ENCODE peak calls at places on chromosome 1, in nine cellular contexts. M is tibial nerve; T is brain microvascular endothelial cell; J is uterus; C is epithelial cell of proximal tubule; R is spleen; Y is Panc1; S is CD8-positive, alpha-beta memory T cell; D is neural progenitor cell. O is an unnamed sample.

GRCh38 chr1:235397733-235398132 is 30.5 kb downstream of the TBCE start:
- DNase-seq in M (no peak), T (peak), J (no peak), C (no peak), R (no peak), Y (no peak), S (no peak), D (no peak), O (no peak)

GRCh38 chr1:58896211-58897183 is 112.7 kb upstream of the JUN start:
- DNase-seq in M (no peak), T (no peak), J (peak), C (no peak), R (peak), Y (no peak), S (no peak), D (peak), O (peak)

GRCh38 chr1:25804964-25805862 is 5.2 kb downstream of the SELENON start:
- DNase-seq in M (no peak), T (no peak), J (no peak), C (no peak), R (peak), Y (no peak), S (peak), D (no peak), O (no peak)

GRCh38 chr1:159712080-159712479 is 2.3 kb downstream of the CRP start:
- DNase-seq in M (no peak), T (no peak), J (no peak), C (no peak), R (no peak), Y (no peak), S (no peak), D (no peak), O (no peak)

GRCh38 chr1:18932387-18932786 is 24.1 kb downstream of the IFFO2 start:
- DNase-seq in M (no peak), T (no peak), J (no peak), C (no peak), R (no peak), Y (no peak), S (no peak), D (no peak), O (no peak)

GRCh38 chr1:31699341-31699891 is 4.4 kb downstream of the COL16A1 start:
- DNase-seq in M (no peak), T (no peak), J (no peak), C (no peak), R (peak), Y (no peak), S (peak), D (no peak), O (no peak)

GRCh38 chr1:56336972-56337371 is 242.4 kb downstream of the PLPP3 start:
- DNase-seq in M (no peak), T (no peak), J (no peak), C (no peak), R (no peak), Y (no peak), S (no peak), D (no peak), O (no peak)

GRCh38 chr1:99507906-99508732 is 137.8 kb upstream of the PALMD start:
- DNase-seq in M (no peak), T (no peak), J (no peak), C (no peak), R (peak), Y (no peak), S (peak), D (no peak), O (no peak)

GRCh38 chr1:19643113-19643512 is 998 bp upstream of the NBL1 start:
- DNase-seq in M (no peak), T (peak), J (no peak), C (no peak), R (no peak), Y (no peak), S (no peak), D (no peak), O (no peak)

GRCh38 chr1:54581621-54582035 is 33.6 kb downstream of the ACOT11 start:
- DNase-seq in M (peak), T (peak), J (peak), C (peak), R (no peak), Y (no peak), S (no peak), D (no peak), O (no peak)

GRCh38 chr1:29380532-29380931 is 144.2 kb downstream of the PTPRU start:
- DNase-seq in M (no peak), T (no peak), J (no peak), C (no peak), R (no peak), Y (no peak), S (no peak), D (no peak), O (no peak)

GRCh38 chr1:150560011-150560438 is 10.8 kb downstream of the ADAMTSL4 start:
- DNase-seq in M (peak), T (no peak), J (peak), C (no peak), R (peak), Y (no peak), S (peak), D (peak), O (peak)

GRCh38 chr1:42931108-42931539 is 27.5 kb downstream of the SLC2A1 start:
- DNase-seq in M (no peak), T (no peak), J (no peak), C (no peak), R (peak), Y (no peak), S (peak), D (peak), O (peak)

GRCh38 chr1:149926296-149926695 is 1.3 kb downstream of the SF3B4 start:
- DNase-seq in M (no peak), T (no peak), J (no peak), C (no peak), R (no peak), Y (no peak), S (peak), D (no peak), O (no peak)

DNA sequence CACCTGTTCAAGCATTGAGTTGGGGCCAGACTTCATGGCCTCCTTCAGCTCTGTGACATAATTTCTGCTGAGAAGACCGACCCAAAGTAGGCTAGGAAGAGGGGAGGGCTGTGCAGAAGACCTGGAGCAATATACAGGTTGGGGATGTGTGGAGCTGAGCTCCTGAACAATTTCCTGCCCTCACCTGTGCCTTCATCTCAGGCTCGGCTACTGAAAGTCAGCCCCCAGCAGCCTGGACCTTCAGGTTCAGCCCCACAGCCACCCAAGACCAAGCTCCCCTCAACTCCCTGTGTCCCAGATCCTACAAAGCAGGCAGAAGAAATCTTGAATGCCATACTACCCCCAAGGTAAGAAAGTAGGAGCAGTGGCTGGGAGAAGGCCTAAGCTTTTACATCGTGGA is 662 bp downstream of the DNALI1 start:
- DNase-seq in M (no peak), T (no peak), J (no peak), C (no peak), R (no peak), Y (no peak), S (no peak), D (no peak), O (no peak)
- H3K4me3 ChIP-seq in M (peak), T (peak), J (peak), C (peak), R (peak), Y (no peak), S (no peak), D (peak), O (no peak)

DNA sequence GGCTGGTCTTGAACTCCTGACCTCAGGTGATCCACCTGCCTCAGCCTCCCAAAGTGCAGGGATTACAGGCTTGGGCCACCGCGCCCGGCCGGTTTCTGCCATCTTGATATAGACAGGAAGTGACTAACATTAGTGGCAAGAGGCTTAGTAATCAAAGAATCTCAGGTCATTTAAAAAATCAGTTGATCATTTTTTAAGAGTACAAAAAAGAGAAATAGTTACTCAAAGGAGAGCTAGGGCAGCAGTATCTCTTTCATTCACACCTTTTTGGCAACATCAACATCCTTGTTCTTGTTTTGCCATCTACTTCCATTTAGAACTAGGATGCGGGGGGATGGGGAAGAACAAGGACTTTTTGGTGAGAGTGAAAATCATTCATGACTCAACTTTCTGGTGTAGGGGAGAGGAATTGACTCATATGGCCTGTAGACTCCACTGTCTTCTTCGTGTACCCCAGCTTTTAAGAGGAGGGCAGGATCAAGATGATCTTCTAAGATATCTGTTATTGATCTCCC is 8.8 kb downstream of the FCRLB start:
- DNase-seq in M (no peak), T (peak), J (no peak), C (no peak), R (no peak), Y (no peak), S (no peak), D (no peak), O (no peak)
- H3K4me3 ChIP-seq in M (no peak), T (no peak), J (no peak), C (no peak), R (no peak), Y (no peak), S (no peak), D (no peak), O (no peak)

GRCh38 chr1:27101696-27102095 is 53.2 kb downstream of the SLC9A1 start:
- DNase-seq in M (no peak), T (no peak), J (no peak), C (no peak), R (no peak), Y (no peak), S (no peak), D (no peak), O (no peak)

GRCh38 chr1:27102707-27103468 is 52.0 kb downstream of the SLC9A1 start:
- DNase-seq in M (peak), T (peak), J (peak), C (no peak), R (peak), Y (no peak), S (peak), D (peak), O (peak)

GRCh38 chr1:27105018-27105417 is 49.9 kb downstream of the SLC9A1 start:
- DNase-seq in M (no peak), T (no peak), J (no peak), C (no peak), R (no peak), Y (no peak), S (no peak), D (no peak), O (no peak)

GRCh38 chr1:27102134-27102706 is 52.7 kb downstream of the SLC9A1 start:
- DNase-seq in M (no peak), T (no peak), J (no peak), C (no peak), R (no peak), Y (no peak), S (no peak), D (no peak), O (no peak)

DNA sequence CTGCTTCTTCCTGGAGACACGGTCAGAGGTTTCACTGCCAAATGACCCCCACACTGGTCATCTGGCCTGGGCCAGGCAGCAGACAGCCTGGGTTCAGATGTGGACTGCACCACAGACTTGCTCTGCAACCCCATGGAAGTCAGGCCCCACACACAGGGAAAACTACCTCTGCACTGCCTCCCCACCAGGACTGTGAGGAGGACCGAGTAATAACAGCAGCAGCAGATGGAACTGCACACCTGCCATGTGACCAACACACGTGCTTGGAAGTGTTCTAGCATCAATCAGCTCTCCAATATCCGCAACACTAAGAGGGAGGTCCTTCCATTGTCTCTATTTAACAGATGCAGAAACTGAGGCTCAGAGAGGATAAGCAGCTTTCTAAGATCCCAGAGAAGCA is 51.4 kb downstream of the SLC9A1 start:
- DNase-seq in M (no peak), T (no peak), J (no peak), C (no peak), R (no peak), Y (no peak), S (no peak), D (no peak), O (no peak)
- H3K4me3 ChIP-seq in M (no peak), T (no peak), J (no peak), C (no peak), R (no peak), Y (no peak), S (no peak), D (no peak), O (no peak)

GRCh38 chr1:186984959-186985358 is 156.2 kb downstream of the PLA2G4A start:
- DNase-seq in M (no peak), T (no peak), J (no peak), C (no peak), R (no peak), Y (no peak), S (no peak), D (no peak), O (no peak)

GRCh38 chr1:186982116-186982515 is 153.4 kb downstream of the PLA2G4A start:
- DNase-seq in M (no peak), T (no peak), J (no peak), C (no peak), R (no peak), Y (no peak), S (no peak), D (no peak), O (no peak)

GRCh38 chr1:186985889-186986491 is 157.2 kb downstream of the PLA2G4A start:
- DNase-seq in M (peak), T (peak), J (no peak), C (no peak), R (no peak), Y (peak), S (no peak), D (peak), O (no peak)

GRCh38 chr1:186980400-186980799 is 151.7 kb downstream of the PLA2G4A start:
- DNase-seq in M (no peak), T (no peak), J (no peak), C (no peak), R (no peak), Y (no peak), S (no peak), D (no peak), O (no peak)

GRCh38 chr1:186983327-186983726 is 154.6 kb downstream of the PLA2G4A start:
- DNase-seq in M (no peak), T (peak), J (peak), C (no peak), R (no peak), Y (no peak), S (no peak), D (no peak), O (no peak)
- H3K4me3 ChIP-seq in M (no peak), T (no peak), J (no peak), C (no peak), R (no peak), Y (no peak), S (no peak), D (no peak), O (no peak)

GRCh38 chr1:8023287-8023994 is 2.7 kb downstream of the ERRFI1 start:
- DNase-seq in M (no peak), T (no peak), J (no peak), C (no peak), R (no peak), Y (no peak), S (no peak), D (no peak), O (no peak)

GRCh38 chr1:8023995-8024313 is 2.2 kb downstream of the ERRFI1 start:
- DNase-seq in M (no peak), T (no peak), J (no peak), C (no peak), R (no peak), Y (no peak), S (no peak), D (peak), O (no peak)

GRCh38 chr1:8024329-8024728 is 1.8 kb downstream of the ERRFI1 start:
- DNase-seq in M (no peak), T (no peak), J (no peak), C (no peak), R (no peak), Y (no peak), S (no peak), D (no peak), O (no peak)

GRCh38 chr1:8021676-8022266 is 4.3 kb downstream of the ERRFI1 start:
- DNase-seq in M (no peak), T (no peak), J (no peak), C (no peak), R (no peak), Y (no peak), S (no peak), D (no peak), O (no peak)

GRCh38 chr1:8022395-8023286 is 3.5 kb downstream of the ERRFI1 start:
- DNase-seq in M (no peak), T (no peak), J (no peak), C (no peak), R (no peak), Y (no peak), S (no peak), D (no peak), O (no peak)
- H3K4me3 ChIP-seq in M (no peak), T (peak), J (peak), C (peak), R (no peak), Y (peak), S (no peak), D (peak), O (no peak)

GRCh38 chr1:35507947-35508346 is 49.3 kb downstream of the KIAA0319L start:
- DNase-seq in M (no peak), T (no peak), J (no peak), C (no peak), R (no peak), Y (no peak), S (no peak), D (no peak), O (no peak)
- H3K4me3 ChIP-seq in M (no peak), T (no peak), J (no peak), C (no peak), R (no peak), Y (no peak), S (no peak), D (no peak), O (no peak)

GRCh38 chr1:21507511-21508270 is 1.5 kb upstream of the ALPL start:
- DNase-seq in M (no peak), T (no peak), J (no peak), C (no peak), R (no peak), Y (no peak), S (no peak), D (no peak), O (no peak)

GRCh38 chr1:21510113-21510493 is 880 bp downstream of the ALPL start:
- DNase-seq in M (no peak), T (no peak), J (no peak), C (no peak), R (no peak), Y (no peak), S (no peak), D (peak), O (no peak)

GRCh38 chr1:21506804-21507203 is 2.4 kb upstream of the ALPL start:
- DNase-seq in M (no peak), T (no peak), J (no peak), C (no peak), R (no peak), Y (no peak), S (no peak), D (no peak), O (no peak)

GRCh38 chr1:21509351-21510112 is at the start of gene ALPL:
- DNase-seq in M (no peak), T (no peak), J (no peak), C (no peak), R (peak), Y (no peak), S (no peak), D (peak), O (no peak)

DNA sequence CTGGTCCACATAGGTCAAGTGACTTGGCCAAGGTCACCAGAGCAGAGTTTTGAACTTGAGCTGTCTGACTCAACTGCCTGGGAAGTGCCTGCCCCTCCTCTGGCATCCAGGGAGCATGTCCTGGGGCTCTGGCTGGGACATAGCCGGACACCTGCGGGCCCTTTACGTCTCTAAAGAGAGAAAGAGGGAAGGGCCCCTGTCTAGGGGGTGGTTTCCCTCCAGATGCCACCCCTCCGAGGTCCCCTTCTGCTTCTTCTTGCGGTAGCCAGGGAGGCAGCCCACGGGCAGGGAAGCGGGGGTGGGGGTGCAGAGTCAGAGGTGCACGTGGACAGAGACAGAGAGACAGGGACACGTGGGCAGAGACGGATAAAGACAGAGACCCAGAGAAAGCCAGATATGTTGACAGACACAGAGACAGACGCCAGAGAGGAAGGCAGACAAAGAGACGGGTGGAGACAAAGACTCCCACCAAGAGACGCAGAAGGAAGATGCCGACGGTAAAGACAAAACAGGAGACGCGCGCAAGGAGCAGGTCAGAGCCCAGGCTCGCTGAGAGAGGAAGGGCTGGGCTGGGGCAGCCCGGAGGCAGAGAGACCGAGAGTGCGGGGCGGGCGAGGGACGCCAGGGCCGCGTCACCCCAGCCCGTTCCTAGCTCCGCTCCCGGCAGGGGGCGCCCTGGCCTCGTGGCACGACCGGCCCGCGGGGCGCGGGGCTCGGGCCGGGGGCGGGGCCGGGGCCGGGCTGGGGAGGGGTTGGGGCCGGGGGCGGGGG is 458 bp upstream of the ALPL start:
- DNase-seq in M (peak), T (no peak), J (no peak), C (no peak), R (peak), Y (no peak), S (peak), D (peak), O (peak)
- H3K4me3 ChIP-seq in M (no peak), T (peak), J (no peak), C (peak), R (peak), Y (peak), S (no peak), D (peak), O (peak)

GRCh38 chr1:11406845-11407244 is 72.1 kb upstream of the DISP3 start:
- DNase-seq in M (no peak), T (no peak), J (no peak), C (no peak), R (no peak), Y (no peak), S (no peak), D (no peak), O (no peak)

GRCh38 chr1:11412166-11412565 is 66.8 kb upstream of the DISP3 start:
- DNase-seq in M (no peak), T (no peak), J (no peak), C (no peak), R (peak), Y (no peak), S (no peak), D (no peak), O (no peak)

GRCh38 chr1:11407301-11407994 is 71.5 kb upstream of the DISP3 start:
- DNase-seq in M (no peak), T (no peak), J (no peak), C (no peak), R (peak), Y (no peak), S (no peak), D (no peak), O (no peak)
- H3K4me3 ChIP-seq in M (no peak), T (no peak), J (no peak), C (no peak), R (no peak), Y (no peak), S (no peak), D (no peak), O (no peak)